ENCODE peak calls at places on chromosomes 13 and 19, in four cellular contexts. F is progenitor cell of endocrine pancreas, O is posterior vena cava, L is WTC11. T is an unnamed sample.

GRCh38 chr13:24614306-24615080 is 65.7 kb upstream of the ATP12A start:
- DNase-seq in F (no peak), O (no peak), L (no peak), T (no peak)

GRCh38 chr19:50415661-50416033 is 3.1 kb upstream of the SPIB start:
- DNase-seq in F (no peak), O (no peak), L (no peak), T (no peak)

GRCh38 chr13:96636310-96636709 is 358.0 kb downstream of the OXGR1 start:
- DNase-seq in O (no peak), F (no peak), L (no peak), T (no peak)

GRCh38 chr19:574658-575526 is 2.5 kb downstream of the BSG start:
- DNase-seq in L (no peak), F (no peak), O (peak; percentile 69), T (peak; percentile 74)

GRCh38 chr13:42477588-42478190 is 96.3 kb upstream of the TNFSF11 start:
- DNase-seq in F (no peak), O (no peak), L (no peak), T (peak; percentile 38)

GRCh38 chr19:19362075-19362474 is 41.4 kb downstream of the MAU2 start:
- DNase-seq in L (no peak), F (no peak), O (no peak), T (no peak)

GRCh38 chr13:51981355-51981754 is 29.9 kb downstream of the ATP7B start:
- DNase-seq in F (no peak), O (no peak), L (no peak), T (no peak)

GRCh38 chr13:25046274-25046984 is 49.5 kb upstream of the PABPC3 start:
- DNase-seq in O (no peak), F (no peak), L (peak; percentile 54), T (no peak)

GRCh38 chr13:46845146-46845545 is 48.2 kb upstream of the ESD start:
- DNase-seq in F (no peak), O (no peak), L (no peak), T (no peak)

GRCh38 chr13:83622422-83622784 is 259.9 kb downstream of the SLITRK1 start:
- DNase-seq in L (no peak), F (no peak), O (no peak), T (no peak)

GRCh38 chr19:3073159-3073563 is 10.9 kb upstream of the TLE5 start:
- DNase-seq in L (no peak), F (no peak), O (no peak), T (no peak)

GRCh38 chr19:15107056-15108010 is at the start of gene SYDE1:
- DNase-seq in F (no peak), O (no peak), L (peak; percentile 71), T (peak; percentile 89)

GRCh38 chr13:100944791-100945345 is 270.3 kb upstream of the TMTC4 start:
- DNase-seq in F (no peak), O (no peak), L (no peak), T (no peak)

GRCh38 chr13:87274209-87274819 is 396.9 kb upstream of the SLITRK5 start:
- DNase-seq in O (no peak), L (peak; percentile 49), F (peak; percentile 33), T (no peak)

GRCh38 chr13:103805771-103806170 is 739.6 kb upstream of the SLC10A2 start:
- DNase-seq in L (no peak), O (no peak), F (no peak), T (no peak)

GRCh38 chr13:94065741-94066140 is 413.7 kb downstream of the DCT start:
- DNase-seq in F (no peak), L (no peak), O (no peak), T (no peak)

GRCh38 chr19:55545913-55546495 is 661 bp upstream of the SBK3 start:
- DNase-seq in L (no peak), F (no peak), O (no peak), T (no peak)

GRCh38 chr13:28324181-28324789 is 170.6 kb downstream of the FLT1 start:
- DNase-seq in L (peak; percentile 75), F (peak; percentile 37), O (no peak), T (no peak)

GRCh38 chr13:106617561-106617960 is 49.6 kb upstream of the ARGLU1 start:
- DNase-seq in L (no peak), O (no peak), F (no peak), T (no peak)

GRCh38 chr13:100106005-100106404 is 17.1 kb downstream of the PCCA start:
- DNase-seq in F (no peak), L (no peak), O (no peak), T (no peak)

GRCh38 chr19:35320285-35320706 is 8.7 kb upstream of the CD22 start:
- DNase-seq in L (no peak), F (no peak), O (no peak), T (no peak)

GRCh38 chr13:29441301-29441700 is 154.2 kb downstream of the SLC7A1 start:
- DNase-seq in O (no peak), L (no peak), F (no peak), T (no peak)

GRCh38 chr13:111626371-111627305 is 306.2 kb downstream of the TEX29 start:
- DNase-seq in L (no peak), O (no peak), F (no peak), T (no peak)

GRCh38 chr19:49125025-49125731 is 5.8 kb downstream of the PPFIA3 start:
- DNase-seq in L (peak; percentile 77), O (no peak), F (no peak), T (peak; percentile 69)

GRCh38 chr19:36771275-36772231 is 1.1 kb downstream of the ZNF850 start:
- DNase-seq in O (peak; percentile 90), L (peak; percentile 78), F (peak; percentile 14), T (peak; percentile 85)

GRCh38 chr19:35349614-35350521 is 2.2 kb downstream of the FFAR1 start:
- DNase-seq in L (no peak), O (peak; percentile 79), F (no peak), T (peak; percentile 66)

GRCh38 chr13:30864352-30865130 is 41.5 kb upstream of the MEDAG start:
- DNase-seq in F (no peak), L (no peak), O (no peak), T (no peak)

GRCh38 chr19:7744871-7745270 is 2.5 kb downstream of the CD209 start:
- DNase-seq in F (no peak), O (peak; percentile 67), L (no peak), T (no peak)

GRCh38 chr13:80884031-80884785 is 543.3 kb upstream of the SPRY2 start:
- DNase-seq in F (no peak), L (no peak), O (no peak), T (no peak)

GRCh38 chr19:29942404-29943261 is 594 bp downstream of the URI1 start:
- DNase-seq in F (peak; percentile 37), O (peak; percentile 86), L (peak; percentile 50), T (peak; percentile 86)

GRCh38 chr13:108227651-108228272 is 9.6 kb downstream of the ABHD13 start:
- DNase-seq in F (peak; percentile 11), O (no peak), L (no peak), T (no peak)

GRCh38 chr13:46622918-46623256 is 69.9 kb downstream of the LRCH1 start:
- DNase-seq in O (no peak), F (no peak), L (no peak), T (no peak)

GRCh38 chr13:95099541-95099940 is 201.7 kb downstream of the ABCC4 start:
- DNase-seq in F (no peak), L (no peak), O (no peak), T (no peak)

GRCh38 chr19:36838784-36839324 is 667 bp upstream of the ZNF790 start:
- DNase-seq in L (no peak), O (no peak), F (no peak), T (no peak)

GRCh38 chr19:22608441-22608840 is 25.7 kb upstream of the ZNF492 start:
- DNase-seq in O (peak; percentile 55), L (no peak), F (no peak), T (no peak)

GRCh38 chr19:45952691-45953505 is 20.8 kb downstream of the NOVA2 start:
- DNase-seq in L (peak; percentile 95), O (no peak), F (peak; percentile 70), T (peak; percentile 79)

GRCh38 chr13:23794267-23795161 is 94.7 kb downstream of the MIPEP start:
- DNase-seq in O (no peak), F (no peak), L (no peak), T (no peak)

GRCh38 chr13:110332750-110333149 is 25.7 kb downstream of the COL4A2 start:
- DNase-seq in F (no peak), O (no peak), L (no peak), T (no peak)

GRCh38 chr19:34837262-34837661 is 64.2 kb upstream of the ZNF599 start:
- DNase-seq in O (peak; percentile 53), L (no peak), F (no peak), T (no peak)